ENCODE peak calls at places on chromosomes 3 and 15, in six cellular contexts. One of them, this sample, is unnamed.

GRCh38 chr3:63975705-63976104 is 47.6 kb downstream of the PSMD6 start:
- DNase-seq in iris pigment epithelial cell: peak; percentile 75
- DNase-seq in posterior cingulate gyrus: peak; percentile 70
- DNase-seq in A549: no peak
- DNase-seq in lower lobe of right lung: no peak
- DNase-seq in left colon: no peak
- DNase-seq in this sample: no peak

GRCh38 chr3:22117751-22118346 is 366.8 kb upstream of the ZNF385D start:
- DNase-seq in posterior cingulate gyrus: no peak
- DNase-seq in left colon: no peak
- DNase-seq in lower lobe of right lung: no peak
- DNase-seq in A549: no peak
- DNase-seq in iris pigment epithelial cell: peak; percentile 61
- DNase-seq in this sample: no peak

GRCh38 chr3:45042162-45042561 is 16.1 kb downstream of the CLEC3B start:
- DNase-seq in left colon: no peak
- DNase-seq in A549: no peak
- DNase-seq in lower lobe of right lung: no peak
- DNase-seq in iris pigment epithelial cell: no peak
- DNase-seq in posterior cingulate gyrus: no peak
- DNase-seq in this sample: no peak

GRCh38 chr15:67149859-67150824 is 84.7 kb downstream of the SMAD3 start:
- DNase-seq in lower lobe of right lung: no peak
- DNase-seq in A549: peak; percentile 97
- DNase-seq in iris pigment epithelial cell: peak; percentile 99
- DNase-seq in posterior cingulate gyrus: no peak
- DNase-seq in left colon: no peak
- DNase-seq in this sample: no peak

GRCh38 chr3:120204338-120204737 is 80.7 kb downstream of the GPR156 start:
- DNase-seq in posterior cingulate gyrus: no peak
- DNase-seq in lower lobe of right lung: no peak
- DNase-seq in left colon: no peak
- DNase-seq in A549: no peak
- DNase-seq in iris pigment epithelial cell: no peak
- DNase-seq in this sample: no peak

GRCh38 chr3:153284282-153284938 is 122.4 kb downstream of the RAP2B start:
- DNase-seq in iris pigment epithelial cell: peak; percentile 95
- DNase-seq in lower lobe of right lung: peak; percentile 71
- DNase-seq in A549: peak; percentile 49
- DNase-seq in posterior cingulate gyrus: no peak
- DNase-seq in left colon: peak; percentile 52
- DNase-seq in this sample: no peak

GRCh38 chr3:177590826-177591225 is 393.5 kb upstream of the TBL1XR1 start:
- DNase-seq in iris pigment epithelial cell: peak; percentile 70
- DNase-seq in left colon: no peak
- DNase-seq in A549: no peak
- DNase-seq in posterior cingulate gyrus: no peak
- DNase-seq in lower lobe of right lung: no peak
- DNase-seq in this sample: no peak

GRCh38 chr15:86863226-86863915 is 783.7 kb downstream of the AGBL1 start:
- DNase-seq in lower lobe of right lung: no peak
- DNase-seq in iris pigment epithelial cell: peak; percentile 31
- DNase-seq in posterior cingulate gyrus: no peak
- DNase-seq in A549: no peak
- DNase-seq in left colon: no peak
- DNase-seq in this sample: no peak

GRCh38 chr3:149340310-149340933 is 7.0 kb upstream of the TM4SF18 start:
- DNase-seq in lower lobe of right lung: no peak
- DNase-seq in left colon: no peak
- DNase-seq in A549: no peak
- DNase-seq in iris pigment epithelial cell: peak; percentile 49
- DNase-seq in posterior cingulate gyrus: no peak
- DNase-seq in this sample: no peak

GRCh38 chr3:52052831-52053306 is 3.5 kb downstream of the DUSP7 start:
- DNase-seq in left colon: peak; percentile 88
- DNase-seq in iris pigment epithelial cell: peak; percentile 77
- DNase-seq in posterior cingulate gyrus: peak; percentile 80
- DNase-seq in lower lobe of right lung: peak; percentile 92
- DNase-seq in A549: peak; percentile 38
- DNase-seq in this sample: peak; percentile 94

GRCh38 chr3:40970067-40970466 is 229.2 kb upstream of the CTNNB1 start:
- DNase-seq in lower lobe of right lung: no peak
- DNase-seq in left colon: no peak
- DNase-seq in iris pigment epithelial cell: no peak
- DNase-seq in posterior cingulate gyrus: no peak
- DNase-seq in A549: no peak
- DNase-seq in this sample: no peak

GRCh38 chr15:68484696-68485400 is 52.9 kb upstream of the ITGA11 start:
- DNase-seq in iris pigment epithelial cell: no peak
- DNase-seq in left colon: no peak
- DNase-seq in A549: no peak
- DNase-seq in lower lobe of right lung: no peak
- DNase-seq in posterior cingulate gyrus: no peak
- DNase-seq in this sample: no peak

GRCh38 chr15:69170597-69170996 is 10.2 kb downstream of the GLCE start:
- DNase-seq in posterior cingulate gyrus: no peak
- DNase-seq in left colon: no peak
- DNase-seq in A549: no peak
- DNase-seq in iris pigment epithelial cell: no peak
- DNase-seq in lower lobe of right lung: no peak
- DNase-seq in this sample: no peak

GRCh38 chr15:71632571-71633195 is 177.7 kb upstream of the NR2E3 start:
- DNase-seq in left colon: no peak
- DNase-seq in A549: no peak
- DNase-seq in posterior cingulate gyrus: no peak
- DNase-seq in iris pigment epithelial cell: no peak
- DNase-seq in lower lobe of right lung: no peak
- DNase-seq in this sample: no peak

GRCh38 chr15:36914466-36914865 is 185.9 kb downstream of the MEIS2 start:
- DNase-seq in posterior cingulate gyrus: no peak
- DNase-seq in A549: no peak
- DNase-seq in left colon: no peak
- DNase-seq in iris pigment epithelial cell: no peak
- DNase-seq in lower lobe of right lung: no peak
- DNase-seq in this sample: no peak

GRCh38 chr3:160154033-160154432 is 71.2 kb upstream of the C3orf80 start:
- DNase-seq in left colon: no peak
- DNase-seq in posterior cingulate gyrus: no peak
- DNase-seq in lower lobe of right lung: no peak
- DNase-seq in A549: no peak
- DNase-seq in iris pigment epithelial cell: peak; percentile 74
- DNase-seq in this sample: no peak

GRCh38 chr3:157301027-157301663 is 135.5 kb upstream of the PTX3 start:
- DNase-seq in posterior cingulate gyrus: no peak
- DNase-seq in lower lobe of right lung: no peak
- DNase-seq in left colon: no peak
- DNase-seq in iris pigment epithelial cell: no peak
- DNase-seq in A549: no peak
- DNase-seq in this sample: no peak

GRCh38 chr3:112437146-112438022 is 61.9 kb downstream of the BTLA start:
- DNase-seq in posterior cingulate gyrus: no peak
- DNase-seq in lower lobe of right lung: no peak
- DNase-seq in iris pigment epithelial cell: peak; percentile 68
- DNase-seq in left colon: no peak
- DNase-seq in A549: no peak
- DNase-seq in this sample: no peak

GRCh38 chr3:152834354-152835310 is at the start of gene P2RY1:
- DNase-seq in posterior cingulate gyrus: peak; percentile 29
- DNase-seq in lower lobe of right lung: peak; percentile 84
- DNase-seq in left colon: peak; percentile 83
- DNase-seq in A549: peak; percentile 51
- DNase-seq in iris pigment epithelial cell: peak; percentile 67
- DNase-seq in this sample: peak; percentile 87

GRCh38 chr3:3801510-3801841 is 2.2 kb downstream of the LRRN1 start:
- DNase-seq in lower lobe of right lung: no peak
- DNase-seq in posterior cingulate gyrus: no peak
- DNase-seq in A549: no peak
- DNase-seq in left colon: no peak
- DNase-seq in iris pigment epithelial cell: no peak
- DNase-seq in this sample: no peak

GRCh38 chr3:54830658-54831057 is 97.2 kb downstream of the LRTM1 start:
- DNase-seq in lower lobe of right lung: no peak
- DNase-seq in A549: peak; percentile 10
- DNase-seq in posterior cingulate gyrus: no peak
- DNase-seq in left colon: no peak
- DNase-seq in iris pigment epithelial cell: peak; percentile 26
- DNase-seq in this sample: no peak